ENCODE peak calls at places on chromosomes 11 and 22, in six cellular contexts. I, Y, D, W, R and B are unnamed samples.

GRCh38 chr11:120034881-120035620 is 102.9 kb downstream of the TRIM29 start:
- DNase-seq in I (no peak), Y (no peak), D (no peak), W (no peak), R (no peak), B (no peak)

GRCh38 chr11:26947379-26947844 is 46.5 kb upstream of the FIBIN start:
- DNase-seq in I (no peak), Y (no peak), D (no peak), W (no peak), R (no peak), B (no peak)

GRCh38 chr11:93875637-93876036 is 25.2 kb upstream of the VSTM5 start:
- DNase-seq in I (no peak), Y (no peak), D (no peak), W (no peak), R (no peak), B (no peak)

GRCh38 chr22:50581950-50582561 is 593 bp downstream of the CHKB start:
- DNase-seq in I (no peak), Y (peak; percentile 81), D (no peak), W (no peak), R (no peak), B (peak; percentile 46)

GRCh38 chr22:32603651-32604540 is 129.3 kb downstream of the FBXO7 start:
- DNase-seq in I (no peak), Y (no peak), D (no peak), W (no peak), R (no peak), B (no peak)

GRCh38 chr22:37050913-37051628 is 471 bp upstream of the KCTD17 start:
- DNase-seq in I (no peak), Y (no peak), D (no peak), W (no peak), R (no peak), B (no peak)

GRCh38 chr11:60679879-60680278 is 19.5 kb upstream of the MS4A8 start:
- DNase-seq in I (no peak), Y (no peak), D (no peak), W (no peak), R (no peak), B (no peak)

GRCh38 chr22:27135582-27135981 is 478.2 kb downstream of the MIAT start:
- DNase-seq in I (peak; percentile 47), Y (no peak), D (peak; percentile 7), W (no peak), R (no peak), B (no peak)

GRCh38 chr11:23590909-23591308 is 730.6 kb upstream of the CCDC179 start:
- DNase-seq in I (no peak), Y (no peak), D (no peak), W (no peak), R (no peak), B (no peak)

GRCh38 chr11:2862395-2862949 is 23.1 kb downstream of the CDKN1C start:
- DNase-seq in I (no peak), Y (no peak), D (no peak), W (no peak), R (no peak), B (no peak)

GRCh38 chr11:120562806-120563425 is 51.4 kb downstream of the GRIK4 start:
- DNase-seq in I (no peak), Y (no peak), D (no peak), W (no peak), R (no peak), B (no peak)

GRCh38 chr11:20536784-20537183 is 62.6 kb upstream of the SLC6A5 start:
- DNase-seq in I (no peak), Y (no peak), D (no peak), W (no peak), R (no peak), B (no peak)

GRCh38 chr11:45233121-45233803 is 52.9 kb downstream of the SYT13 start:
- DNase-seq in I (peak; percentile 93), Y (peak; percentile 86), D (peak; percentile 47), W (no peak), R (peak; percentile 52), B (peak; percentile 65)

GRCh38 chr11:83557638-83558037 is 271.5 kb upstream of the CCDC90B start:
- DNase-seq in I (no peak), Y (no peak), D (no peak), W (no peak), R (no peak), B (no peak)

GRCh38 chr11:82406611-82407010 is 327.1 kb downstream of the FAM181B start:
- DNase-seq in I (no peak), Y (no peak), D (no peak), W (no peak), R (no peak), B (no peak)

GRCh38 chr11:115464269-115464668 is 39.9 kb downstream of the CADM1 start:
- DNase-seq in I (no peak), Y (no peak), D (no peak), W (no peak), R (no peak), B (no peak)

GRCh38 chr11:14973621-14974020 is 1.5 kb upstream of the CALCA start:
- DNase-seq in I (no peak), Y (no peak), D (no peak), W (no peak), R (no peak), B (no peak)

GRCh38 chr11:57513911-57514537 is 1.5 kb downstream of the SLC43A1 start:
- DNase-seq in I (no peak), Y (no peak), D (no peak), W (no peak), R (no peak), B (peak; percentile 84)

GRCh38 chr11:115501504-115501894 is 2.7 kb downstream of the CADM1 start:
- DNase-seq in I (no peak), Y (no peak), D (no peak), W (no peak), R (no peak), B (no peak)

GRCh38 chr22:33605201-33605600 is 315.1 kb downstream of the LARGE1 start:
- DNase-seq in I (no peak), Y (no peak), D (no peak), W (no peak), R (no peak), B (no peak)

GRCh38 chr11:95715777-95716241 is 73.8 kb downstream of the FAM76B start:
- DNase-seq in I (no peak), Y (no peak), D (peak; percentile 3), W (peak; percentile 89), R (peak; percentile 90), B (peak; percentile 86)

GRCh38 chr22:35883028-35883620 is 145.5 kb downstream of the RBFOX2 start:
- DNase-seq in I (no peak), Y (no peak), D (no peak), W (no peak), R (peak; percentile 78), B (no peak)

GRCh38 chr22:23570681-23571080 is 9.4 kb downstream of the IGLL1 start:
- DNase-seq in I (no peak), Y (no peak), D (no peak), W (no peak), R (no peak), B (no peak)

GRCh38 chr22:47543447-47543846 is 781.0 kb downstream of the TBC1D22A start:
- DNase-seq in I (no peak), Y (no peak), D (no peak), W (no peak), R (no peak), B (no peak)

GRCh38 chr11:13699041-13699440 is 30.6 kb downstream of the FAR1 start:
- DNase-seq in I (no peak), Y (no peak), D (no peak), W (no peak), R (no peak), B (no peak)

GRCh38 chr11:11416917-11417316 is 63.9 kb upstream of the CSNK2A3 start:
- DNase-seq in I (peak; percentile 33), Y (no peak), D (no peak), W (no peak), R (no peak), B (peak; percentile 92)

GRCh38 chr11:118401151-118401879 is at the start of gene ATP5MG:
- DNase-seq in I (peak; percentile 68), Y (peak; percentile 90), D (peak; percentile 82), W (peak; percentile 93), R (peak; percentile 97), B (peak; percentile 91)

GRCh38 chr22:33018232-33018864 is 39.8 kb downstream of the SYN3 start:
- DNase-seq in I (peak; percentile 22), Y (peak; percentile 60), D (peak; percentile 43), W (peak; percentile 8), R (peak; percentile 26), B (peak; percentile 43)

GRCh38 chr11:74013141-74013540 is 4.3 kb upstream of the UCP3 start:
- DNase-seq in I (no peak), Y (no peak), D (no peak), W (no peak), R (no peak), B (no peak)

GRCh38 chr11:57303990-57304579 is 20.7 kb downstream of the TNKS1BP1 start:
- DNase-seq in I (no peak), Y (no peak), D (no peak), W (no peak), R (no peak), B (no peak)

GRCh38 chr11:69510471-69511357 is 29.3 kb downstream of the LINC01488 start:
- DNase-seq in I (no peak), Y (no peak), D (no peak), W (no peak), R (no peak), B (peak; percentile 36)

GRCh38 chr22:31241936-31242335 is 29.8 kb downstream of the LIMK2 start:
- DNase-seq in I (no peak), Y (no peak), D (no peak), W (no peak), R (peak; percentile 80), B (no peak)

GRCh38 chr22:31244943-31245451 is 32.9 kb downstream of the LIMK2 start:
- DNase-seq in I (no peak), Y (no peak), D (no peak), W (no peak), R (no peak), B (no peak)

GRCh38 chr22:31243339-31244043 is 31.4 kb downstream of the LIMK2 start:
- DNase-seq in I (no peak), Y (no peak), D (no peak), W (no peak), R (peak; percentile 40), B (no peak)

GRCh38 chr22:31246687-31247086 is 34.6 kb downstream of the LIMK2 start:
- DNase-seq in I (no peak), Y (no peak), D (no peak), W (no peak), R (no peak), B (no peak)

GRCh38 chr22:31244044-31244942 is 32.2 kb downstream of the LIMK2 start:
- DNase-seq in I (peak; percentile 51), Y (no peak), D (peak; percentile 43), W (no peak), R (peak; percentile 82), B (no peak)
- TF ChIP-seq MAX in I (no peak), Y (no peak), D (no peak), W (no peak), R (no peak), B (no peak)

GRCh38 chr11:25691959-25692358 is 640.0 kb upstream of the ANO3 start:
- DNase-seq in I (no peak), Y (no peak), D (no peak), W (no peak), R (no peak), B (no peak)
- TF ChIP-seq MYC in I (no peak), Y (no peak), D (no peak), W (no peak), R (no peak), B (no peak)

GRCh38 chr22:39270280-39270679 is 25.5 kb upstream of the PDGFB start:
- DNase-seq in I (no peak), Y (no peak), D (no peak), W (no peak), R (peak; percentile 22), B (no peak)
- TF ChIP-seq POLR2A in I (no peak), Y (no peak), D (no peak), W (no peak), R (no peak), B (no peak)

GRCh38 chr11:66476841-66477251 is 3.4 kb upstream of the DPP3 start:
- DNase-seq in I (no peak), Y (no peak), D (no peak), W (no peak), R (no peak), B (no peak)
- TF ChIP-seq MAX in I (no peak), Y (no peak), D (no peak), W (no peak), R (no peak), B (no peak)